ENCODE peak calls at places on chromosomes 6 and 20, in eight cellular contexts. R is WERI-Rb-1; U is right atrium auricular region; G is GM23248; C is Panc1; N is heart left ventricle; J is CD8-positive, alpha-beta memory T cell; H is aorta. A is an unnamed sample. For H3K36me3, the result is how much of the 10 kb centered on the place peaks cover.

GRCh38 chr6:32109765-32110160 is 625 bp upstream of the TNXB start:
- DNase-seq in C (no peak), U (no peak), H (no peak), N (no peak), J (no peak), G (no peak), R (no peak), A (no peak)

GRCh38 chr6:71531006-71531405 is 242.4 kb downstream of the OGFRL1 start:
- DNase-seq in U (no peak), J (no peak), N (no peak), R (no peak), H (no peak), G (peak), C (no peak), A (no peak)

GRCh38 chr6:84569882-84570281 is 194.5 kb downstream of the TBX18 start:
- DNase-seq in J (no peak), N (no peak), G (no peak), C (no peak), U (no peak), H (no peak), R (no peak), A (no peak)

GRCh38 chr6:143267740-143268139 is 182.8 kb downstream of the ADAT2 start:
- DNase-seq in H (no peak), G (no peak), C (no peak), U (no peak), R (no peak), J (no peak), N (no peak), A (peak)

GRCh38 chr6:159098636-159099106 is 53.9 kb upstream of the TAGAP start:
- DNase-seq in C (no peak), G (no peak), U (peak), R (no peak), J (peak), H (no peak), N (no peak), A (no peak)

GRCh38 chr20:23666698-23667097 is 22.1 kb downstream of the CST4 start:
- DNase-seq in N (no peak), R (no peak), U (peak), C (no peak), G (no peak), H (no peak), J (no peak), A (no peak)

GRCh38 chr6:34565722-34566137 is 9.6 kb upstream of the SPDEF start:
- DNase-seq in N (no peak), R (no peak), C (no peak), H (no peak), U (no peak), J (no peak), G (no peak), A (no peak)

GRCh38 chr20:49286689-49287551 is 9.1 kb upstream of the ZNFX1 start:
- DNase-seq in G (peak), N (no peak), R (no peak), J (no peak), C (no peak), H (no peak), U (no peak), A (no peak)

GRCh38 chr6:123838612-123839279 is 35.1 kb downstream of the NKAIN2 start:
- DNase-seq in J (no peak), C (no peak), N (no peak), R (no peak), U (no peak), G (no peak), H (no peak), A (no peak)

GRCh38 chr6:16239090-16239797 is 857 bp downstream of the GMPR start:
- DNase-seq in N (peak), U (peak), G (peak), J (no peak), R (peak), H (peak), C (no peak), A (peak)

GRCh38 chr6:39197521-39198500 is 31.5 kb downstream of the KCNK5 start:
- DNase-seq in N (no peak), R (no peak), C (no peak), H (no peak), G (no peak), U (no peak), J (no peak), A (no peak)

GRCh38 chr6:126170433-126170832 is 169.5 kb upstream of the CENPW start:
- DNase-seq in C (no peak), U (no peak), J (no peak), H (no peak), G (no peak), N (no peak), R (no peak), A (no peak)

GRCh38 chr6:111759413-111759835 is 113.8 kb downstream of the FYN start:
- DNase-seq in J (no peak), H (no peak), N (no peak), R (no peak), G (peak), C (no peak), U (no peak), A (no peak)

GRCh38 chr6:105163186-105163585 is 16.6 kb downstream of the POPDC3 start:
- DNase-seq in N (no peak), U (no peak), R (no peak), J (no peak), C (no peak), H (no peak), G (no peak), A (no peak)

GRCh38 chr6:113565306-113565705 is 291.8 kb upstream of the MARCKS start:
- DNase-seq in C (no peak), J (no peak), N (no peak), U (no peak), H (no peak), R (no peak), G (peak), A (peak)

GRCh38 chr6:158517581-158517980 is 42.3 kb upstream of the TMEM181 start:
- DNase-seq in G (no peak), H (no peak), U (peak), C (no peak), N (no peak), J (no peak), R (no peak), A (no peak)

GRCh38 chr6:134757911-134758361 is 192.0 kb downstream of the ALDH8A1 start:
- DNase-seq in N (no peak), H (no peak), C (no peak), R (no peak), J (no peak), U (no peak), G (no peak), A (no peak)

GRCh38 chr20:52785678-52786077 is 186.5 kb upstream of the TSHZ2 start:
- DNase-seq in J (no peak), C (no peak), U (no peak), G (peak), R (no peak), H (peak), N (no peak), A (no peak)

GRCh38 chr20:63627129-63627699 is 313 bp upstream of the GMEB2 start:
- DNase-seq in R (peak), N (peak), U (peak), C (peak), H (peak), J (peak), G (peak), A (peak)

GRCh38 chr6:15874821-15875220 is 212.0 kb upstream of the DTNBP1 start:
- DNase-seq in N (no peak), U (no peak), J (no peak), G (peak), R (no peak), H (no peak), C (no peak), A (peak)

GRCh38 chr20:29497261-29497671 is 1760.2 kb upstream of the DEFB115 start:
- DNase-seq in U (no peak), H (peak), R (peak), G (peak), J (no peak), N (peak), C (peak), A (no peak)

GRCh38 chr20:58693226-58694006 is 816 bp downstream of the NPEPL1 start:
- DNase-seq in G (peak), J (no peak), C (no peak), U (peak), H (peak), N (peak), R (peak), A (no peak)

GRCh38 chr6:166075925-166076324 is 91.7 kb downstream of the TBXT start:
- DNase-seq in C (no peak), H (no peak), R (no peak), N (no peak), G (no peak), J (no peak), U (no peak), A (no peak)

GRCh38 chr6:22766979-22767378 is 197.6 kb downstream of the HDGFL1 start:
- DNase-seq in N (no peak), C (peak), R (no peak), U (no peak), J (no peak), G (no peak), H (no peak), A (no peak)

GRCh38 chr6:13600036-13600435 is 15.1 kb upstream of the NOL7 start:
- DNase-seq in J (no peak), R (no peak), C (no peak), H (no peak), G (no peak), N (no peak), U (no peak), A (no peak)

GRCh38 chr6:31267504-31268371 is 4.2 kb downstream of the HLA-C start:
- DNase-seq in U (no peak), J (peak), N (no peak), H (no peak), G (no peak), R (no peak), C (no peak), A (no peak)

GRCh38 chr6:3119040-3119723 is 671 bp downstream of the BPHL start:
- DNase-seq in J (no peak), G (peak), R (no peak), U (no peak), C (no peak), H (no peak), N (no peak), A (peak)

GRCh38 chr6:125639621-125640020 is 109.8 kb upstream of the HEY2 start:
- DNase-seq in C (no peak), R (no peak), U (no peak), H (no peak), N (no peak), G (no peak), J (no peak), A (no peak)

GRCh38 chr6:118618676-118619377 is 32.6 kb downstream of the CEP85L start:
- DNase-seq in C (peak), U (peak), N (no peak), J (peak), G (peak), R (peak), H (peak), A (peak)

GRCh38 chr6:170229396-170229795 is 61.5 kb downstream of the DLL1 start:
- DNase-seq in C (no peak), N (peak), H (no peak), J (no peak), U (no peak), R (no peak), G (no peak), A (no peak)

GRCh38 chr20:32527447-32528055 is 57.6 kb downstream of the NOL4L start:
- DNase-seq in C (no peak), J (no peak), U (no peak), R (no peak), N (no peak), G (no peak), H (no peak), A (peak)

GRCh38 chr20:59222982-59223610 is 59.5 kb downstream of the ZNF831 start:
- DNase-seq in U (no peak), C (no peak), R (peak), N (no peak), G (peak), H (no peak), J (no peak), A (no peak)

GRCh38 chr6:143058987-143059386 is 1.7 kb upstream of the AIG1 start:
- DNase-seq in H (no peak), R (no peak), J (no peak), N (no peak), G (no peak), C (no peak), U (no peak), A (no peak)

GRCh38 chr6:167538746-167539145 is 213.9 kb downstream of the TTLL2 start:
- DNase-seq in U (no peak), R (no peak), N (no peak), C (no peak), H (no peak), J (no peak), G (no peak), A (no peak)

GRCh38 chr6:90350689-90351554 is 54.3 kb upstream of the BACH2 start:
- DNase-seq in H (no peak), G (no peak), C (no peak), R (no peak), U (no peak), J (no peak), N (no peak), A (no peak)

GRCh38 chr6:144331610-144332009 is 46.5 kb downstream of the UTRN start:
- DNase-seq in R (no peak), J (no peak), N (no peak), C (no peak), U (no peak), H (no peak), G (peak), A (no peak)
- H3K4me3 ChIP-seq in R (no peak), J (no peak), N (no peak), C (no peak), U (no peak), H (no peak), G (no peak), A (no peak)

DNA sequence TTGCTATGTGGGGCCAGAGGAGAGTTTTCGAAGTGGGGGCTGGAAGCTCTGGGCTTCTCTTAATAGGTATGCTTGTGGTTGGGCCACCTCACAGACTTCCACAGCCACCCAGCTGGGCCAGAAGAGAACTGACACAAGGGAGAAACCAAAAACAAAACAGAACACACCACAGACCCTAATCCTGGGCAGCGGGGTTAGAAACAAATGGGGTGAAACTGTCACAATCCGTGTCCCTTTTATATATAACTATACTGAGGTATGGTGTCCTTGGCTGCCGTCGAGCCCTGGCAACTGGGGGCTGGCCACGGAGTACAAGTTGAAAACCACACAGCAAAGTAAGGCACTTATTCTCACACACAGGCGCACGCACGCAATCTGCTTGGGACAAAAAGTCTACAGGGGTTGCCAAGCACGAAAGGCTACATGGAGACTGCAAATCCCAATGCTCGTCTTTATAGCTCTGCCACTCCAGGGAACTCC is 78.3 kb downstream of the TRAM2 start:
- DNase-seq in U (no peak), C (no peak), R (peak), J (no peak), H (no peak), G (no peak), N (no peak), A (no peak)
- H3K36me3 ChIP-seq in U (under half), C (under half), R (under half), J (under half), H (under half), G (half or more), N (under half), A (under half)

GRCh38 chr20:3629893-3630292 is 33.3 kb downstream of the GFRA4 start:
- DNase-seq in G (no peak), N (no peak), R (no peak), C (no peak), J (no peak), U (no peak), H (no peak), A (no peak)
- H3K4me3 ChIP-seq in G (no peak), N (no peak), R (no peak), C (no peak), J (no peak), U (no peak), H (no peak), A (no peak)

GRCh38 chr20:10297684-10298240 is 79.1 kb downstream of the SNAP25 start:
- DNase-seq in R (no peak), H (no peak), U (no peak), C (no peak), J (no peak), N (no peak), G (peak), A (peak)

GRCh38 chr20:10291564-10292240 is 73.1 kb downstream of the SNAP25 start:
- DNase-seq in N (no peak), R (no peak), U (no peak), J (no peak), C (no peak), G (no peak), H (no peak), A (no peak)

GRCh38 chr20:10300582-10301108 is 82.0 kb downstream of the SNAP25 start:
- DNase-seq in G (no peak), J (no peak), R (no peak), U (no peak), C (no peak), H (no peak), N (no peak), A (no peak)

GRCh38 chr20:10297223-10297622 is 78.6 kb downstream of the SNAP25 start:
- DNase-seq in C (no peak), U (no peak), R (no peak), G (no peak), N (no peak), H (no peak), J (no peak), A (no peak)
- H3K36me3 ChIP-seq in C (under half), U (under half), R (under half), G (under half), N (under half), H (under half), J (under half), A (under half)

GRCh38 chr6:106512048-106512957 is 117.0 kb downstream of the RTN4IP1 start:
- DNase-seq in J (peak), C (no peak), U (no peak), N (peak), H (peak), G (peak), R (peak), A (peak)

GRCh38 chr6:106512958-106513480 is 116.3 kb downstream of the RTN4IP1 start:
- DNase-seq in N (no peak), G (no peak), U (no peak), C (no peak), H (no peak), J (no peak), R (no peak), A (no peak)

GRCh38 chr6:106516629-106517028 is 112.7 kb downstream of the RTN4IP1 start:
- DNase-seq in U (no peak), H (no peak), G (no peak), C (no peak), J (no peak), N (no peak), R (no peak), A (no peak)

GRCh38 chr6:106513813-106514212 is 115.5 kb downstream of the RTN4IP1 start:
- DNase-seq in R (no peak), C (no peak), J (no peak), G (peak), U (no peak), N (no peak), H (no peak), A (no peak)

GRCh38 chr6:106514281-106514885 is 114.9 kb downstream of the RTN4IP1 start:
- DNase-seq in J (no peak), C (no peak), U (no peak), N (no peak), H (no peak), G (no peak), R (no peak), A (no peak)
- H3K4me3 ChIP-seq in J (peak), C (peak), U (no peak), N (no peak), H (no peak), G (peak), R (no peak), A (peak)

A was measured in adipocyte.